ENCODE peak calls at places on chromosomes 12 and 14, in eight cellular contexts. D is ascending aorta, Q is cardiac muscle cell, L is AG04450, N is K562, K is A549, T is caudate nucleus, Y is iPS DF 6.9. F is an unnamed sample.

GRCh38 chr12:128609861-128610260 is 213.9 kb downstream of the SLC15A4 start:
- DNase-seq in Q (no peak), D (no peak), Y (no peak), T (no peak), L (no peak), K (no peak), N (no peak), F (no peak)

GRCh38 chr12:45727994-45728624 is 1.4 kb upstream of the ARID2 start:
- DNase-seq in Q (no peak), K (no peak), T (no peak), L (no peak), N (no peak), D (no peak), Y (no peak), F (no peak)

GRCh38 chr14:39859314-39859713 is 427.1 kb upstream of the FBXO33 start:
- DNase-seq in D (no peak), Q (no peak), L (no peak), T (no peak), Y (no peak), K (no peak), N (no peak), F (no peak)

GRCh38 chr12:30707628-30708342 is 12.1 kb upstream of the IPO8 start:
- DNase-seq in Y (no peak), L (no peak), Q (no peak), N (no peak), T (no peak), K (no peak), D (no peak), F (no peak)

GRCh38 chr12:108583971-108584370 is 13.9 kb downstream of the TMEM119 start:
- DNase-seq in D (no peak), T (no peak), N (no peak), L (no peak), K (no peak), Q (no peak), Y (no peak), F (no peak)

GRCh38 chr12:82688035-82688501 is 1.4 kb downstream of the TMTC2 start:
- DNase-seq in L (no peak), T (no peak), Q (peak; percentile 29), D (no peak), Y (no peak), K (peak; percentile 14), N (no peak), F (no peak)

GRCh38 chr12:108633534-108634224 is at the start of gene SELPLG:
- DNase-seq in Q (no peak), N (peak; percentile 50), Y (no peak), K (no peak), L (no peak), T (peak; percentile 38), D (peak; percentile 42), F (peak; percentile 42)

GRCh38 chr14:102789349-102789748 is 12.1 kb downstream of the TRAF3 start:
- DNase-seq in N (no peak), Y (no peak), L (no peak), T (no peak), Q (no peak), D (no peak), K (no peak), F (no peak)

GRCh38 chr12:22981711-22982110 is 356.7 kb downstream of the ETNK1 start:
- DNase-seq in L (no peak), K (no peak), N (no peak), Y (no peak), Q (peak; percentile 44), T (no peak), D (no peak), F (no peak)

GRCh38 chr14:51727526-51727925 is 75.8 kb downstream of the FRMD6 start:
- DNase-seq in T (no peak), N (no peak), K (no peak), Y (no peak), L (no peak), D (no peak), Q (no peak), F (no peak)

GRCh38 chr12:113369391-113369790 is 11.0 kb downstream of the PLBD2 start:
- DNase-seq in Q (no peak), N (no peak), L (no peak), Y (no peak), T (no peak), K (no peak), D (no peak), F (no peak)

GRCh38 chr12:120015313-120015712 is 26.3 kb downstream of the BICDL1 start:
- DNase-seq in D (no peak), L (no peak), Y (no peak), N (no peak), Q (no peak), T (no peak), K (no peak), F (no peak)

GRCh38 chr14:67622675-67623074 is 3.0 kb downstream of the ARG2 start:
- DNase-seq in Q (peak; percentile 92), K (no peak), N (peak; percentile 15), Y (no peak), D (no peak), L (no peak), T (peak; percentile 31), F (no peak)

GRCh38 chr12:18146375-18146774 is 56.4 kb upstream of the RERGL start:
- DNase-seq in Y (no peak), Q (peak; percentile 73), D (no peak), K (no peak), T (no peak), L (no peak), N (no peak), F (no peak)

DNA sequence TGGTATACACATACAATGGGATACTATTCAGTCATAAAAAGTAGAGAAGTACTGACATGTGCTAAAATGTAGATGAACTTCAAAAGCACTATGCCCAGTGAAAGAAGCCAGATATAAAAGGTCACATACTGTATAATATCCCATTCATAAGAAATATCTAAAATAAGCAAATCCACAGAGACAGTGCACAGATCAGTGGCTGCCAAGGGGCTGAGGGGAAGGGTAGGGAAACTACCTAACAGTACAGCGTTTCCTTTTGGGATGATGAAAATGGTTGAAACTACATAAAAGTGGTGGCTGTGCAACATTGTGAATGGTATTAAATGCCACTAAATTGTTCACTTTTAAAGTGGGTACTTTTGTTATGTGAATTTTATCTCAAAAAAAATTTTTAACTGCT is 11.9 kb downstream of the EAPP start:
- DNase-seq in Q (no peak), D (no peak), N (no peak), K (no peak), T (no peak), L (no peak), Y (no peak), F (no peak)
- H3K27ac ChIP-seq in Q (no peak overlapping the region), D (no peak overlapping the region), N (no peak overlapping the region), K (no peak overlapping the region), T (no peak overlapping the region), L (no peak overlapping the region), Y (no peak overlapping the region), F (no peak overlapping the region)

DNA sequence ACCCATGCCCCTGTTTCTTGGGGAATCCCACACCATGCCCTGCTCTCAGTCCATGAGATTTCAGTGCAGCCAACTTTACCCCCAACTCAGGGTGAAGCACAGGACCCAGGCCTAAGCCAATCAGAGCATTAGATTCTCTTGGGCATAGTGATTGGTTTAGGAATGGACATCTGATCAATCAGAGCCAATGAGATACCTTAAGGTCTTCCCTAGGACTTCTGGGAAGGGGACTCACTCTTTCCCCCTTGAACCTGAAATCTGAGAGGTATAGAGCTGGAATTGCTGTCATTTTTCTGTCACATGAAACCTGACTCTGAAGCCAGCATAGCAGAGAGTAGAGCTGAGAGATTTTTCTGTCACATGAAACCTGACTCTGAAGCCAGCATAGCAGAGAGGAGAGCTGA is 127.1 kb downstream of the ZFP36L1 start:
- DNase-seq in N (no peak), L (no peak), D (no peak), Q (no peak), Y (no peak), T (no peak), K (no peak), F (no peak)
- H3K27ac ChIP-seq in N (no peak overlapping the region), L (no peak overlapping the region), D (peak overlapping the region; percentile 63), Q (peak overlapping the region; percentile 72), Y (no peak overlapping the region), T (no peak overlapping the region), K (peak overlapping the region; percentile 23), F (peak overlapping the region; percentile 73)

GRCh38 chr14:75162631-75163030 is 13.8 kb downstream of the TMED10 start:
- DNase-seq in D (no peak), N (no peak), T (no peak), L (no peak), K (no peak), Y (no peak), Q (no peak), F (no peak)
- H3K27ac ChIP-seq in D (no peak overlapping the region), N (no peak overlapping the region), T (no peak overlapping the region), L (no peak overlapping the region), K (no peak overlapping the region), Y (no peak overlapping the region), Q (no peak overlapping the region), F (peak overlapping the region; percentile 11)

DNA sequence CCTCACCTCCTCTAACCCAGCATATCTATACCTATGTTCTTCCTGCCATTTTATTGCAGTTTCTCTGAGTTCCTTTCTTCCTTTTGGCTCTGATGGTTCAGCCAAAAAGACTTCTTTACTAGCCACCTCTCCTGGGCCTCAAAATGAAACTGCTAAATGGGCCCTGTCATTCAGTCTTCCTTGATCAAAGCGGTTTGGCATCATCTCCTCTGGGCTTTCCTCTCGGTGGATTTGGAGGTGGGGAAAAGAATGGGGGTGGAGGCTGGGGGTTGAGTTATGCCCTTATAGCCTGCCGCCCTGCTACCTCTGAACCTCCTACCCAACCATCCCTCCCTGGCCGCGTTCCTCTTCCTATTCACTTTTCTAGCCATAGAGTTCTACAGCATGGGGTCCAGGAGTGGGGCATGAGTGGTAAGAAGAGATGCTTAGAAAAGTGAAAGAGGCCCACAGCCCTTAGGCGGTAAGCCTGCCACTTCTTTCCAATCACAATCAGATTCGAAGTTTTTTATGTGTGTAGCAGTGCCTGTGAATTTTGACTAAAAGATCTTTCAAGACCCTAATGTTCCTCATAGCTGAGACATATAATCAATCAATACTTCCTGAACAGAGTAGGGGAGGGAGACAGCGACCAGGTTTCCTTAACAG is 2.5 kb downstream of the AJUBA start:
- DNase-seq in T (no peak), L (no peak), K (no peak), Y (no peak), Q (no peak), D (no peak), N (no peak), F (no peak)
- H3K27ac ChIP-seq in T (no peak overlapping the region), L (peak overlapping the region; percentile 75), K (peak overlapping the region; percentile 98), Y (no peak overlapping the region), Q (peak overlapping the region; percentile 99), D (peak overlapping the region; percentile 92), N (no peak overlapping the region), F (peak overlapping the region; percentile 83)

DNA sequence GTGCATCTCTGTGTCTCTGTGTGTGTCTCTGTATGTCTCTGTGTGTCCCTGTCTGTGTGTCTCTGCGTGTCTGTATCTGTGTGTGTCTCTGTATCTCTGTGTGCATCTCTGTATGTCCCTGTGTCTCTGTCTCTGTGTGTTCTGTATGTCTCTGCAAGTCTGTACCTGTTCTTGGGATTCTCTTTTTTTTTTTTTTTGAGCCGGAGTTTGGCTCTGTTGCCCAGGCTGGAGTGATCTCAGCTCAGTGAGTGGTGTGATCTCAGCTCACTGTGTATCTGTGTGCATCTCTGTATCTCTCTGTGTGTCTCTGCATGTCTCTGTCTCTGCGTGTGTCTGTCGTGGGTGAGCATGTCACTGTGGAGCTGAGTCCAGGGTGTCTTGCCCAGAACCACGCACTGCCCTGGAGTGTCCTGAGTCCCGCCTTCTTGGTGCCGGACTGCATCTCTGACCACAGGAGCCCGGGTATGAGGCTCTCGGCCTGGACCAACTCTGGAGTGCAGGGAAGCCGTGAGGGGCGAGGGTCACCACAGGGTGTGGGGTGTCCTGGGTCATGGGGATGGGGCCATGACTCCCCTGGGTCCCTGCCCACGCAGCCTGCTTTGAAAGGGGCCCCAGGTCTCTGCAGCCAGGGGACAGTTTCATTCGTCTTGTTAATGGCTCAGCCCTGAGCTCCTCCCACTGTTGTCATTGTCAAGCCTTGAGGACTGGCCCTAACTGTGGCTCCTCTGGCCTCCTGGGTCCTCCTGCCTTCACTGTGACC is 11.8 kb downstream of the MYL2 start:
- DNase-seq in T (no peak), L (no peak), N (no peak), Y (no peak), K (no peak), D (no peak), Q (no peak), F (no peak)
- H3K27ac ChIP-seq in T (no peak overlapping the region), L (no peak overlapping the region), N (no peak overlapping the region), Y (no peak overlapping the region), K (no peak overlapping the region), D (no peak overlapping the region), Q (peak overlapping the region; percentile 56), F (no peak overlapping the region)